ENCODE peak calls at places on chromosome 16, in four cellular contexts. K is adipocyte, J is cardiac muscle cell, E is left ventricle myocardium inferior. D is an unnamed sample.

GRCh38 chr16:30491744-30492308 is 19.3 kb downstream of the ITGAL start:
- DNase-seq in E (no peak), K (peak), J (peak), D (peak)

GRCh38 chr16:9429946-9430345 is 338.5 kb downstream of the HAPSTR1 start:
- DNase-seq in J (no peak), K (no peak), E (no peak), D (no peak)

GRCh38 chr16:22386976-22387375 is 12.6 kb upstream of the CDR2 start:
- DNase-seq in J (peak), K (peak), E (no peak), D (peak)

GRCh38 chr16:10412935-10413601 is 27.2 kb downstream of the ATF7IP2 start:
- DNase-seq in K (no peak), J (no peak), E (no peak), D (no peak)

GRCh38 chr16:27083861-27084261 is 17.1 kb downstream of the C16orf82 start:
- DNase-seq in J (no peak), K (no peak), E (peak), D (no peak)

GRCh38 chr16:889586-889985 is 81.2 kb downstream of the LMF1 start:
- DNase-seq in K (no peak), J (no peak), E (no peak), D (no peak)

GRCh38 chr16:4606354-4606753 is 8.3 kb downstream of the UBALD1 start:
- DNase-seq in K (no peak), E (no peak), J (no peak), D (no peak)

GRCh38 chr16:87441886-87442580 is 49.9 kb downstream of the MAP1LC3B start:
- DNase-seq in J (no peak), E (no peak), K (peak), D (peak)

GRCh38 chr16:7182510-7183109 is 150.0 kb upstream of the RBFOX1 start:
- DNase-seq in E (no peak), K (peak), J (no peak), D (no peak)

GRCh38 chr16:83473109-83473508 is 334.7 kb upstream of the HSBP1 start:
- DNase-seq in J (peak), E (no peak), K (peak), D (peak)

GRCh38 chr16:52725461-52725860 is 178.5 kb upstream of the TOX3 start:
- DNase-seq in E (no peak), J (no peak), K (no peak), D (no peak)

GRCh38 chr16:58393138-58393504 is 850 bp downstream of the GINS3 start:
- DNase-seq in J (peak), E (no peak), K (peak), D (peak)

GRCh38 chr16:64586756-64587155 is 535.1 kb downstream of the CDH11 start:
- DNase-seq in K (no peak), J (no peak), E (no peak), D (peak)

GRCh38 chr16:55624696-55625095 is 31.1 kb upstream of the SLC6A2 start:
- DNase-seq in E (no peak), J (no peak), K (no peak), D (no peak)

GRCh38 chr16:54991525-54991924 is 60.9 kb downstream of the IRX5 start:
- DNase-seq in K (no peak), J (no peak), E (no peak), D (no peak)

GRCh38 chr16:56625140-56625942 is at the start of gene MT1E:
- DNase-seq in E (peak), K (peak), J (peak), D (peak)

GRCh38 chr16:28193530-28194423 is 18.0 kb downstream of the XPO6 start:
- DNase-seq in E (no peak), K (peak), J (peak), D (peak)

GRCh38 chr16:72092832-72093447 is 480 bp downstream of the TXNL4B start:
- DNase-seq in K (peak), J (peak), E (no peak), D (peak)

GRCh38 chr16:86033016-86033474 is 134.1 kb downstream of the IRF8 start:
- DNase-seq in J (peak), K (peak), E (no peak), D (no peak)

GRCh38 chr16:11743308-11744074 is 834 bp upstream of the TXNDC11 start:
- DNase-seq in E (no peak), J (peak), K (peak), D (peak)

GRCh38 chr16:75464130-75464918 is at the start of gene TMEM170A:
- DNase-seq in J (peak), K (peak), E (peak), D (peak)

GRCh38 chr16:78684040-78684611 is 584.7 kb downstream of the WWOX start:
- DNase-seq in J (peak), E (peak), K (peak), D (peak)

GRCh38 chr16:24088767-24089166 is 167.4 kb upstream of the CACNG3 start:
- DNase-seq in K (no peak), J (no peak), E (no peak), D (no peak)

GRCh38 chr16:57721765-57722499 is 13.6 kb upstream of the KATNB1 start:
- DNase-seq in K (no peak), E (no peak), J (no peak), D (no peak)

GRCh38 chr16:704552-705380 is 835 bp downstream of the FBXL16 start:
- DNase-seq in K (no peak), E (no peak), J (no peak), D (no peak)

GRCh38 chr16:57058291-57058861 is 34.0 kb upstream of the CPNE2 start:
- DNase-seq in J (no peak), K (no peak), E (no peak), D (no peak)

GRCh38 chr16:77406680-77407079 is 28.2 kb downstream of the ADAMTS18 start:
- DNase-seq in K (no peak), E (no peak), J (peak), D (peak)

GRCh38 chr16:57529324-57530103 is 6.9 kb downstream of the CCDC102A start:
- DNase-seq in J (no peak), E (peak), K (no peak), D (no peak)

DNA sequence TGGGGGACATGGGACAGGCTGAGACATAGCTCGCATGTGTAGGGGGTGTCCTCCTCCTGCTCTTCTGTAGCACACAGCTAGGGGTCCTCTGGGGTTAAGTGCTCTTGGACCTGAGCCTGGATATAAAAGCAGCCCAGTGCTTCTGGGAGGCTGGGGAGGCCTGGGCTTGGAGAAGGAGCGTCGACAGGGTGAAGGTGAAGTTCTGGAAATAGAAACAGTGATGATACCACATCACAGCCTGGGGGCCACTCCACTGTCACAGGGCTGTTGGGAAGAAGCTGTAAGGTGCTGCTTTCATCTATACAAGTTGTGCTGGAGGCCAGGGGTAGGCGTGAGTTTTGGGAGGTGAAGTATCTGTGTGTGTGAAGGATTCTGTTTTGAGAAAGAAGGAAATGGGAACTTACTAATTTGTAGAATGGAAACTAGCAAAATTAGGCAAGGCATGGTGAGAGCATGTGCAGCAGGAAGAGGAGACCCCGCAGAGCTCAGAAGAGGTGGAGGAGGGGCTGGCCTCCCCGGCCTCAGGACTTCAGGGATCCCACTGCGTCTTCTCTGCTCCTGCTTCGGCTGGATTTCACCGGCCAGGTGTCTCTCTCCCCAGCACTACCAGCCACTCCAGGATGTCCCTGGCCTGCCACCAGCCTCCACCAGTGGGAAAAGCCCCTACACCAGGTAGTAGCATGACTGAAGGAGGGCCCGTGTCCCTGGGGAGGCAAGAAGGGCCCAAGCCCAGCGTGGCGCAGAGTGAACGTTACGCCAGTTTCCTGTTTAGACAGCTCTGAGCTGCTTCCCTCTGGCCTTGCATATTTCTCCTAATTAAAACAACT is 19.4 kb downstream of the PLCG2 start:
- DNase-seq in E (no peak), K (no peak), J (no peak), D (no peak)
- H3K4me3 ChIP-seq in E (no peak), K (no peak), J (no peak), D (no peak)

GRCh38 chr16:68005786-68006286 is 6.6 kb upstream of the DPEP2 start:
- DNase-seq in K (peak), E (no peak), J (peak), D (peak)
- H3K4me3 ChIP-seq in K (no peak), E (no peak), J (no peak), D (no peak)

GRCh38 chr16:49857423-49858181 is 1.7 kb upstream of the ZNF423 start:
- DNase-seq in E (peak), J (peak), K (peak), D (peak)

GRCh38 chr16:49856741-49857330 is 924 bp upstream of the ZNF423 start:
- DNase-seq in E (peak), J (peak), K (peak), D (peak)

GRCh38 chr16:49854227-49855203 is 1.4 kb downstream of the ZNF423 start:
- DNase-seq in E (peak), J (no peak), K (peak), D (no peak)

GRCh38 chr16:49855822-49856740 is at the start of gene ZNF423:
- DNase-seq in E (no peak), K (no peak), J (peak), D (no peak)

DNA sequence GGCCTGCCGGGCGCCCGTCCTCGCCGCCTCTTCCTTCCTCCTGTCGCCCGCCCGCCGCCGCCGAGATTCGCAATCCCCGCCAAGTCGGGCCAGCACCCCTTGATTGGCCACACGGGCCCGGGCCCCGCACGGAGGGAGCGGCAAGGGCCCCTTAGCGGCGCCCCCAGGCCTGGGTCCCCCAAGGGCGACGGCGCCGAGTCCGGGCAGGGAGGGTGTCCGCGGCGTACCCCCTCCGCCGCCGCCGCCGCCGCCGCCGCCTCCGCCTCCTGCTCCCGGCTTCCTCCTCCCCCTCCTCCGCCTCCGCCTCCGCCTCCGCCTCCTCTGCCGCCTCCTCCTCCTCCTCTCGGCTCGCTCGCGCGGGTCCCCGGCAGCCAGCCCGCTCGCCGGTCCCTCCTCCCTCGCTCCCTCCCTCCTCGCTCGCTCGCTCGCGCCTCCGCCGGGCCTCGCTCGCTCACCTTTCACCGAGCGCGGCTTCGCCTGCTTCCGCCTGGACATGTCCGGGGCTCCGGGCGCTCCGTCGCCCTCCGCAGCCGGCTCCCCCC is 561 bp downstream of the ZNF423 start:
- DNase-seq in E (peak), K (peak), J (peak), D (peak)
- H3K4me3 ChIP-seq in E (peak), K (peak), J (peak), D (peak)

GRCh38 chr16:1903845-1904820 is 14.1 kb downstream of the HS3ST6 start:
- DNase-seq in K (no peak), E (no peak), J (peak), D (no peak)

GRCh38 chr16:1906846-1907165 is 11.4 kb downstream of the HS3ST6 start:
- DNase-seq in K (peak), J (no peak), E (no peak), D (no peak)

GRCh38 chr16:1908081-1908633 is 10.1 kb downstream of the HS3ST6 start:
- DNase-seq in K (no peak), E (no peak), J (no peak), D (no peak)

GRCh38 chr16:1907226-1907849 is 10.9 kb downstream of the HS3ST6 start:
- DNase-seq in K (no peak), E (no peak), J (no peak), D (no peak)

GRCh38 chr16:1906052-1906845 is 12.0 kb downstream of the HS3ST6 start:
- DNase-seq in E (no peak), J (no peak), K (peak), D (no peak)
- H3K4me3 ChIP-seq in E (no peak), J (no peak), K (no peak), D (no peak)